ENCODE peak calls at places on chromosome 20, in seven cellular contexts. E, O, G, C, N, T and V are unnamed samples.

GRCh38 chr20:51995551-51995951 is 193.2 kb upstream of the SALL4 start:
- DNase-seq in E (no peak), O (no peak), G (no peak), C (no peak), N (no peak), T (no peak), V (no peak)

GRCh38 chr20:6434131-6434530 is 311.3 kb upstream of the FERMT1 start:
- DNase-seq in E (no peak), O (no peak), G (no peak), C (no peak), N (no peak), T (no peak), V (no peak)

GRCh38 chr20:41671143-41671542 is 53.0 kb upstream of the CHD6 start:
- DNase-seq in E (no peak), O (no peak), G (no peak), C (no peak), N (no peak), T (no peak), V (no peak)

GRCh38 chr20:48236001-48236400 is 450.7 kb upstream of the SULF2 start:
- DNase-seq in E (no peak), O (no peak), G (no peak), C (no peak), N (no peak), T (no peak), V (no peak)

GRCh38 chr20:38842558-38842981 is 37.1 kb downstream of the PPP1R16B start:
- DNase-seq in E (peak), O (no peak), G (no peak), C (no peak), N (peak), T (peak), V (no peak)

GRCh38 chr20:63697868-63698545 is 1.6 kb downstream of the TNFRSF6B start:
- DNase-seq in E (no peak), O (no peak), G (no peak), C (no peak), N (no peak), T (no peak), V (no peak)

GRCh38 chr20:4014031-4014474 is 1.3 kb downstream of the RNF24 start:
- DNase-seq in E (no peak), O (peak), G (no peak), C (peak), N (peak), T (peak), V (no peak)

GRCh38 chr20:24720957-24721356 is 228.1 kb upstream of the CST7 start:
- DNase-seq in E (no peak), O (no peak), G (no peak), C (no peak), N (no peak), T (no peak), V (no peak)

GRCh38 chr20:58065508-58066361 is 162.7 kb downstream of the ANKRD60 start:
- DNase-seq in E (no peak), O (no peak), G (no peak), C (no peak), N (no peak), T (no peak), V (no peak)

GRCh38 chr20:879626-880025 is 36.5 kb downstream of the ANGPT4 start:
- DNase-seq in E (no peak), O (no peak), G (no peak), C (no peak), N (no peak), T (no peak), V (no peak)

GRCh38 chr20:62929051-62929538 is 2.8 kb upstream of the DIDO1 start:
- DNase-seq in E (peak), O (peak), G (peak), C (no peak), N (peak), T (no peak), V (no peak)

GRCh38 chr20:44429419-44430269 is 46.0 kb upstream of the TTPAL start:
- DNase-seq in E (no peak), O (no peak), G (no peak), C (no peak), N (no peak), T (no peak), V (no peak)

GRCh38 chr20:45254867-45255266 is 503 bp upstream of the SLPI start:
- DNase-seq in E (no peak), O (no peak), G (no peak), C (no peak), N (peak), T (no peak), V (no peak)

GRCh38 chr20:34720266-34720665 is 16.1 kb downstream of the TP53INP2 start:
- DNase-seq in E (no peak), O (no peak), G (no peak), C (no peak), N (no peak), T (no peak), V (no peak)

GRCh38 chr20:13183005-13183404 is 38.1 kb upstream of the ISM1 start:
- DNase-seq in E (no peak), O (no peak), G (no peak), C (no peak), N (no peak), T (no peak), V (no peak)

GRCh38 chr20:9323622-9324021 is 190.8 kb upstream of the LAMP5 start:
- DNase-seq in E (no peak), O (no peak), G (no peak), C (no peak), N (no peak), T (peak), V (no peak)

GRCh38 chr20:31840906-31841816 is 4.2 kb downstream of the FOXS1 start:
- DNase-seq in E (no peak), O (no peak), G (no peak), C (no peak), N (no peak), T (no peak), V (no peak)

GRCh38 chr20:22438926-22439325 is 145.4 kb downstream of the FOXA2 start:
- DNase-seq in E (no peak), O (no peak), G (no peak), C (no peak), N (no peak), T (no peak), V (no peak)

GRCh38 chr20:4684837-4685413 is 36.8 kb upstream of the PRND start:
- DNase-seq in E (no peak), O (peak), G (no peak), C (no peak), N (no peak), T (no peak), V (no peak)

GRCh38 chr20:41316009-41316408 is 1.5 kb downstream of the ZHX3 start:
- DNase-seq in E (no peak), O (no peak), G (no peak), C (no peak), N (no peak), T (no peak), V (no peak)